ENCODE peak calls at places on chromosomes 7 and 10, in four cellular contexts. H, Y, B and V are unnamed samples.

GRCh38 chr7:155848691-155849690 is 36.7 kb upstream of the SHH start:
- DNase-seq in H (peak), Y (no peak), B (no peak), V (no peak)

GRCh38 chr10:124917939-124918830 is 23.7 kb upstream of the ZRANB1 start:
- DNase-seq in H (peak), Y (peak), B (no peak), V (no peak)

GRCh38 chr7:15086171-15086745 is 183.7 kb upstream of the DGKB start:
- DNase-seq in H (no peak), Y (no peak), B (no peak), V (no peak)

GRCh38 chr10:3914702-3915101 is 129.7 kb upstream of the KLF6 start:
- DNase-seq in H (no peak), Y (no peak), B (no peak), V (no peak)

GRCh38 chr7:157628456-157628855 is 291.7 kb downstream of the DNAJB6 start:
- DNase-seq in H (no peak), Y (no peak), B (no peak), V (no peak)

GRCh38 chr7:133859871-133860427 is 267.2 kb upstream of the LRGUK start:
- DNase-seq in H (no peak), Y (no peak), B (no peak), V (no peak)

GRCh38 chr7:50868426-50869100 is 85.9 kb upstream of the GRB10 start:
- DNase-seq in H (no peak), Y (peak), B (no peak), V (no peak)

GRCh38 chr7:131501422-131501821 is 55.0 kb downstream of the PODXL start:
- DNase-seq in H (no peak), Y (peak), B (no peak), V (no peak)

GRCh38 chr7:44081266-44081748 is 1.0 kb downstream of the POLM start:
- DNase-seq in H (no peak), Y (no peak), B (peak), V (no peak)

GRCh38 chr10:106540606-106541005 is 623.9 kb downstream of the SORCS1 start:
- DNase-seq in H (no peak), Y (peak), B (no peak), V (no peak)

GRCh38 chr7:143252002-143252401 is 11.2 kb upstream of the GSTK1 start:
- DNase-seq in H (no peak), Y (no peak), B (no peak), V (no peak)

GRCh38 chr7:106239406-106239805 is 45.4 kb downstream of the NAMPT start:
- DNase-seq in H (no peak), Y (no peak), B (no peak), V (no peak)

GRCh38 chr10:133544506-133544905 is 17.3 kb downstream of the CYP2E1 start:
- DNase-seq in H (no peak), Y (no peak), B (no peak), V (no peak)

GRCh38 chr7:30977896-30978564 is 14.3 kb downstream of the GHRHR start:
- DNase-seq in H (peak), Y (peak), B (no peak), V (no peak)

GRCh38 chr7:151351967-151352366 is 10.4 kb downstream of the NUB1 start:
- DNase-seq in H (no peak), Y (no peak), B (no peak), V (no peak)

DNA sequence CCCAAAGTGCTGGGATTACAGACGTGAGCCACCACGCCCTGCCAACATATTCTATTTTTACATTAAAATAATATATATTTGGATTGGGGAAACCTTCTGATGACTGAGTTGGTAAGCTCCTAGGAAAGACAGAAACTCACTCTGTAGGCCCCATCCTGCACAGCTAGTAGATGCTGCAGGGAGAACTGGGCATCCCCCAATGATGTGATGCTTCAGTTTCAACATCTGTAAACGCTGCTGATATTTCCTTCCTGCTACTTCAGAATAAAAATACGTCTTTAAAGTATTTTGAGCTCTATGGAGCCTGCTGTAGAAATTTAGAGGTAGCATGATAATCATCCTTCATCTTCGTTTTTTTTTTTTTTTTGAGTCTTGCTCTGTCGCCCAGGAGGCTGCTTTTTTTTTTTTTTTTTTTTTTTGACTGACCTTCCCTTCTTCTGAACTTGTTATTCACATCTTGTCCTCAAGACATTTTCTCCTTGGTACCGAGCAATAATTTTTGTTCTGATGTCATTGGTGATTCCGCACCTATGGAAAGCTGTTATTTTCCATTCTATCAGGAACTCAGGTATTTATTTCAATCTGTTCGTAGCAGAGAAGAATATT is 21.8 kb upstream of the INPP5F start:
- DNase-seq in H (no peak), Y (no peak), B (no peak), V (no peak)
- H3K4me3 ChIP-seq in H (no peak), Y (no peak), B (no peak), V (no peak)

DNA sequence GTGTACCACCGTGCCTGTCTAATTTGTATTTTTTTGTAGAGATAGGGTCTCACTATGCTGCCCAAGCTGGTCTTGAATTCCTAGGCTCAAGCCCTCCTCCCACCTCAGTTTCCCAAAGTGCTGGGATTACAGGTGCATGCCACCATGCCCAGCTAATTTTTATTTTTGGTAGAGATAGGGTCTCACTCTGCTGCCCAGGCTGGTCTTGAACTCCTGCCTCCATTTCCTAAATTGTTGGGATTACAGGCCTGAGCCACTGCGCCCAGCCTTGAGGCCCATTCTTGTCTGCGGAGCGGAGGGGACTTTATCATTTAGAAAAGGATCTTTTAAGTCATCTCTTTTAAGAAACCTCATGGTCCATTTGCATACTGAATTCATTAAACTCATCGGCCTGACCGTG is 221.4 kb upstream of the SH2B2 start:
- DNase-seq in H (no peak), Y (no peak), B (no peak), V (no peak)
- H3K4me3 ChIP-seq in H (no peak), Y (no peak), B (no peak), V (no peak)

GRCh38 chr10:70494536-70494935 is 16.0 kb downstream of the PALD1 start:
- DNase-seq in H (no peak), Y (no peak), B (no peak), V (no peak)

GRCh38 chr10:70493660-70494234 is 15.2 kb downstream of the PALD1 start:
- DNase-seq in H (peak), Y (no peak), B (no peak), V (peak)

GRCh38 chr10:70494966-70495365 is 16.4 kb downstream of the PALD1 start:
- DNase-seq in H (no peak), Y (no peak), B (no peak), V (peak)

GRCh38 chr10:70491614-70492013 is 13.0 kb downstream of the PALD1 start:
- DNase-seq in H (no peak), Y (no peak), B (no peak), V (no peak)

GRCh38 chr10:70492786-70493659 is 14.5 kb downstream of the PALD1 start:
- DNase-seq in H (no peak), Y (peak), B (no peak), V (no peak)
- H3K4me3 ChIP-seq in H (no peak), Y (no peak), B (no peak), V (no peak)

GRCh38 chr7:99562832-99563231 is 4.4 kb downstream of the ZNF655 start:
- DNase-seq in H (peak), Y (peak), B (no peak), V (no peak)
- H3K4me3 ChIP-seq in H (no peak), Y (no peak), B (no peak), V (no peak)

GRCh38 chr7:74221713-74222112 is 11.9 kb downstream of the LAT2 start:
- DNase-seq in H (no peak), Y (no peak), B (no peak), V (no peak)

GRCh38 chr7:74224511-74224832 is 14.7 kb downstream of the LAT2 start:
- DNase-seq in H (no peak), Y (no peak), B (no peak), V (no peak)

GRCh38 chr7:74225400-74225799 is 15.6 kb downstream of the LAT2 start:
- DNase-seq in H (no peak), Y (no peak), B (no peak), V (no peak)

GRCh38 chr7:74222851-74223710 is 13.3 kb downstream of the LAT2 start:
- DNase-seq in H (no peak), Y (no peak), B (no peak), V (no peak)

GRCh38 chr7:74223711-74224510 is 14.1 kb downstream of the LAT2 start:
- DNase-seq in H (peak), Y (no peak), B (no peak), V (no peak)
- H3K4me3 ChIP-seq in H (no peak), Y (no peak), B (no peak), V (no peak)

GRCh38 chr10:58952162-58952561 is 224.3 kb upstream of the PHYHIPL start:
- DNase-seq in H (no peak), Y (no peak), B (no peak), V (no peak)
- H3K4me3 ChIP-seq in H (no peak), Y (no peak), B (no peak), V (no peak)

GRCh38 chr7:51973942-51974341 is 657.3 kb upstream of the COBL start:
- DNase-seq in H (no peak), Y (no peak), B (no peak), V (no peak)
- H3K4me3 ChIP-seq in H (no peak), Y (no peak), B (no peak), V (no peak)

GRCh38 chr10:79050896-79051555 is 17.7 kb upstream of the ZMIZ1 start:
- DNase-seq in H (peak), Y (no peak), B (peak), V (no peak)

GRCh38 chr10:79047875-79048638 is 20.7 kb upstream of the ZMIZ1 start:
- DNase-seq in H (peak), Y (no peak), B (peak), V (no peak)

GRCh38 chr10:79046991-79047874 is 21.5 kb upstream of the ZMIZ1 start:
- DNase-seq in H (no peak), Y (no peak), B (peak), V (no peak)

GRCh38 chr10:79049931-79050895 is 18.6 kb upstream of the ZMIZ1 start:
- DNase-seq in H (peak), Y (no peak), B (peak), V (no peak)

GRCh38 chr10:79048639-79049550 is 19.9 kb upstream of the ZMIZ1 start:
- DNase-seq in H (peak), Y (no peak), B (peak), V (no peak)
- H3K4me3 ChIP-seq in H (no peak), Y (no peak), B (no peak), V (no peak)